ENCODE peak calls at places on chromosomes 5 and 9, in eight cellular contexts. N, I, U, S, C, R, P and K are unnamed samples.

GRCh38 chr9:68454579-68455334 is 85.9 kb downstream of the TMEM252 start:
- DNase-seq in N (no peak), I (no peak), U (no peak), S (no peak), C (no peak), R (no peak), P (no peak), K (no peak)

GRCh38 chr9:87445646-87446045 is 52.0 kb upstream of the DAPK1 start:
- DNase-seq in N (no peak), I (peak), U (peak), S (peak), C (peak), R (peak), P (no peak), K (no peak)

GRCh38 chr5:8550921-8551320 is 682.0 kb downstream of the MTRR start:
- DNase-seq in N (no peak), I (no peak), U (no peak), S (no peak), C (no peak), R (no peak), P (no peak), K (no peak)

GRCh38 chr5:131966551-131966950 is 21.1 kb upstream of the MEIKIN start:
- DNase-seq in N (no peak), I (no peak), U (no peak), S (no peak), C (no peak), R (no peak), P (no peak), K (no peak)

GRCh38 chr5:13477118-13477737 is 467.3 kb downstream of the DNAH5 start:
- DNase-seq in N (no peak), I (no peak), U (peak), S (no peak), C (no peak), R (no peak), P (no peak), K (no peak)

GRCh38 chr9:33620738-33621439 is 96.8 kb downstream of the ANKRD18B start:
- DNase-seq in N (no peak), I (no peak), U (peak), S (no peak), C (no peak), R (no peak), P (no peak), K (peak)

GRCh38 chr9:86534572-86535258 is 180.5 kb upstream of the TUT7 start:
- DNase-seq in N (no peak), I (no peak), U (no peak), S (no peak), C (no peak), R (no peak), P (no peak), K (peak)

GRCh38 chr5:155850411-155850810 is 476.6 kb upstream of the SGCD start:
- DNase-seq in N (no peak), I (no peak), U (no peak), S (no peak), C (no peak), R (no peak), P (no peak), K (no peak)

GRCh38 chr5:64637144-64637543 is 53.2 kb upstream of the SHISAL2B start:
- DNase-seq in N (no peak), I (no peak), U (no peak), S (no peak), C (no peak), R (no peak), P (no peak), K (no peak)

GRCh38 chr5:6734781-6735180 is 21.5 kb downstream of the TENT4A start:
- DNase-seq in N (no peak), I (no peak), U (no peak), S (no peak), C (no peak), R (no peak), P (no peak), K (no peak)

GRCh38 chr5:37014321-37014720 is 137.8 kb downstream of the NIPBL start:
- DNase-seq in N (no peak), I (no peak), U (no peak), S (no peak), C (no peak), R (no peak), P (no peak), K (no peak)

GRCh38 chr5:32233696-32234447 is 59.8 kb upstream of the GOLPH3 start:
- DNase-seq in N (no peak), I (no peak), U (peak), S (no peak), C (no peak), R (no peak), P (no peak), K (peak)

GRCh38 chr9:93189369-93190132 is 5.6 kb downstream of the WNK2 start:
- DNase-seq in N (no peak), I (no peak), U (no peak), S (no peak), C (peak), R (no peak), P (no peak), K (no peak)

GRCh38 chr5:40141418-40141817 is 538.3 kb upstream of the PTGER4 start:
- DNase-seq in N (no peak), I (no peak), U (no peak), S (no peak), C (no peak), R (no peak), P (no peak), K (no peak)

GRCh38 chr5:22900801-22901310 is 47.7 kb upstream of the CDH12 start:
- DNase-seq in N (no peak), I (no peak), U (no peak), S (no peak), C (no peak), R (no peak), P (no peak), K (no peak)

GRCh38 chr5:3590967-3591900 is 4.4 kb upstream of the IRX1 start:
- DNase-seq in N (no peak), I (no peak), U (no peak), S (no peak), C (peak), R (peak), P (no peak), K (no peak)

GRCh38 chr5:145520335-145520734 is 314.8 kb downstream of the PRELID2 start:
- DNase-seq in N (no peak), I (no peak), U (no peak), S (no peak), C (no peak), R (peak), P (no peak), K (no peak)

GRCh38 chr9:110604101-110604710 is 24.7 kb upstream of the SVEP1 start:
- DNase-seq in N (no peak), I (no peak), U (no peak), S (no peak), C (no peak), R (no peak), P (no peak), K (no peak)

GRCh38 chr9:137971477-137972138 is 94.0 kb downstream of the CACNA1B start:
- DNase-seq in N (no peak), I (no peak), U (no peak), S (no peak), C (peak), R (no peak), P (no peak), K (no peak)

GRCh38 chr9:470795-471194 is 256.1 kb downstream of the DOCK8 start:
- DNase-seq in N (no peak), I (no peak), U (no peak), S (no peak), C (no peak), R (no peak), P (no peak), K (peak)